ENCODE peak calls at places on chromosome 20, in five cellular contexts. B is thoracic aorta, P is left lung, I is OCI-LY7, T is tibial nerve. S is an unnamed sample. For H3K9me3, the result is how much of the 10 kb centered on the place peaks cover.

GRCh38 chr20:37299718-37300529 is 10.5 kb downstream of the MANBAL start:
- DNase-seq in B (no peak), P (no peak), I (no peak), T (no peak), S (no peak)

GRCh38 chr20:14790771-14791517 is 453.5 kb upstream of the FLRT3 start:
- DNase-seq in B (no peak), P (no peak), I (no peak), T (no peak), S (no peak)

GRCh38 chr20:33549229-33549628 is 59.3 kb downstream of the CBFA2T2 start:
- DNase-seq in B (no peak), P (no peak), I (no peak), T (no peak), S (no peak)

GRCh38 chr20:50520222-50520877 is 10.2 kb downstream of the PTPN1 start:
- DNase-seq in B (no peak), P (no peak), I (no peak), T (no peak), S (no peak)

GRCh38 chr20:50569864-50570836 is 60.0 kb downstream of the PTPN1 start:
- DNase-seq in B (no peak), P (no peak), I (peak), T (no peak), S (peak)

GRCh38 chr20:63572788-63573738 is 976 bp downstream of the HELZ2 start:
- DNase-seq in B (no peak), P (no peak), I (no peak), T (no peak), S (no peak)

GRCh38 chr20:17902531-17903083 is 66.0 kb downstream of the SNX5 start:
- DNase-seq in B (no peak), P (no peak), I (no peak), T (no peak), S (no peak)

GRCh38 chr20:60749804-60750602 is 502.1 kb upstream of the CDH4 start:
- DNase-seq in B (no peak), P (no peak), I (no peak), T (no peak), S (no peak)

GRCh38 chr20:17155401-17155800 is 71.4 kb upstream of the PCSK2 start:
- DNase-seq in B (no peak), P (no peak), I (no peak), T (no peak), S (no peak)

GRCh38 chr20:40307937-40308478 is 381.0 kb downstream of the MAFB start:
- DNase-seq in B (no peak), P (no peak), I (no peak), T (no peak), S (no peak)

GRCh38 chr20:41234546-41234945 is 83.0 kb downstream of the ZHX3 start:
- DNase-seq in B (no peak), P (no peak), I (no peak), T (no peak), S (no peak)

GRCh38 chr20:24273251-24273650 is 196.2 kb upstream of the SYNDIG1 start:
- DNase-seq in B (no peak), P (no peak), I (no peak), T (no peak), S (no peak)

GRCh38 chr20:57835053-57835452 is 125.2 kb upstream of the PMEPA1 start:
- DNase-seq in B (no peak), P (no peak), I (no peak), T (no peak), S (no peak)

GRCh38 chr20:19137641-19138040 is 74.8 kb upstream of the SLC24A3 start:
- DNase-seq in B (no peak), P (no peak), I (no peak), T (no peak), S (no peak)
- H3K9me3 ChIP-seq in B (under half), P (under half), I (under half), T (under half), S (under half)

GRCh38 chr20:23143098-23143497 is 57.0 kb upstream of the CD93 start:
- DNase-seq in B (peak), P (peak), I (no peak), T (no peak), S (no peak)
- H3K27ac ChIP-seq in B (peak), P (peak), I (no peak), T (peak), S (no peak)

DNA sequence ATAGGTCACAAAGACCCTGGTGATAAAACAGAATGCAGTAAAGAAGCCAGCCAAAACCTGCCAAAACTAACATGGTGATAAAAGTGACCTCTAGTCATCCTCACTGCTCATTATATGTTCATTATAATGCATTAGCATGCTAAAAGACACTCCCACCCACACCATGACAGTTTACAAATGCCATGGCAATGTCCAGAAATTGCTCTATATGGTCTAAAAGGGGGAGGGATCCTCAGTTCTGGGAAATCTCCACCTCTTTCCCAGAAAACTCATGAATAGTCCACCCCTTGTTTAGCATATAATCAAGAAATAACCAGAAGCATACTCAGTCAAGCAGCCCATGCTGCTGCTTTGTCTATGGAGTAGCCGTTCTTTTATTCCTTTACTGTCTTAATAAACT is 40.4 kb upstream of the MC3R start:
- DNase-seq in B (no peak), P (no peak), I (no peak), T (no peak), S (no peak)
- H3K9me3 ChIP-seq in B (under half), P (under half), I (under half), T (under half), S (under half)

DNA sequence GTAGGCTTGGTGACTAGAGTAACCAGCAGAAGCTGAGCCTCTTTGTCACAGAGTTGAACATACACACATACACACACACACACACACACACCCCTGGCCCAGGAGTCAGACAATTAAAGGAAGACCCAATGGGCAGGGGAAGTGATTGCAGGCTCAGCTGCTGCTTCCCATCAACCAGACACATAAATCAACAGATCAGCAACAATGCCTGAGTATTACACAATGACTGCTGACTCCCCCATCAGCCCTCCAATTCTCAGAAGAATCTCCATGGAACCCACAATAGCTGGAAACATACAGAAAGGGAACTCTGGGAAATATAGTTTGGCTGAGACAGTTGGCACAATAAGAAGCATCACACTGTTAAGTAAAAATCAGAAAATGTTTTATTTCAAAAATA is 270.4 kb upstream of the PLCB4 start:
- DNase-seq in B (no peak), P (peak), I (no peak), T (no peak), S (no peak)
- H3K27ac ChIP-seq in B (no peak), P (no peak), I (no peak), T (no peak), S (no peak)

DNA sequence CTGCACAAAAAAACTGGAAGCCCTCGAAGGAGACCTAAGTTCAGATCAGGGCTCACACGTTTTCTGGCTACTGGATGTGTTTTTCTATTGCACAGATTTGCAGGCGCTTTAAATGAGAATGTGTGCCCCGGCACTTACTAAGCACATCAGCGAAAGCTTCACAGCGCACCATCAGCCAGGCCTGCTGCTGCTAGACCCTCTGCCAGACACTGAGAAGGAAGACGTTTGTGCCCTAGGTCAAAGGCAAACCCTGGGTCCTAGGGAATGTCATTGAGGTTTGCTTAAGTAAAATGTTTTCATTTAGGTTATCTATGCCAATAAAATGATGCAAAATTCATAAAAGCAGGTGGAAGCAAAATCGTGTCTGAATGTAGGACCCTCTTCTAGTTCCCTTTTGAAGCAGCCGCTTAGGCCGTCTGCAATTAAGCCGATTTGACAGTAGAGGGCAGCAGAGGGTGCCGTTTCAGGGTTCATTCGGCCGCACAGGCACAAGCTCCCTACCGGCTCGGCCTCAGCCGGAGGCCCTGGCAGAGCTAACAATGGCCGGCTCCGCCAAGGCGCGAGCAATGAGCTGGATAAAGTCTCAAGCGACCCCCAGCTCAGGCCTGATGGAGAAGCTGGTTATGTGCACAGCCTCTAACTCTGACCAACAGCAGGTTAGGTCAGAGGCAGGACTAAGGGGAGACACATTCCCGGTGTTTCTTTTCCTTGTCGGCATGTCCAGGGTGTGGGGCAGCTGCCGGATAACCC is 107.2 kb upstream of the FOXA2 start:
- DNase-seq in B (no peak), P (peak), I (peak), T (peak), S (peak)
- H3K9me3 ChIP-seq in B (under half), P (under half), I (under half), T (under half), S (under half)

GRCh38 chr20:6827472-6827871 is 60.0 kb downstream of the BMP2 start:
- DNase-seq in B (no peak), P (no peak), I (no peak), T (no peak), S (no peak)
- H3K27ac ChIP-seq in B (no peak), P (no peak), I (no peak), T (no peak), S (no peak)

GRCh38 chr20:38452880-38453624 is 17.9 kb upstream of the SNHG17 start:
- DNase-seq in B (no peak), P (no peak), I (no peak), T (no peak), S (no peak)
- H3K9me3 ChIP-seq in B (under half), P (under half), I (under half), T (under half), S (under half)

S was measured in WERI-Rb-1.